ENCODE peak calls at places on chromosomes 4 and X, in nine cellular contexts. L is H1, I is upper lobe of left lung, P is SK-N-MC, X is stomach, K is GM12892, Y is GM23338, V is vagina, E is K562. R is an unnamed sample.

GRCh38 chr4:158895797-158896442 is 127.1 kb downstream of the FNIP2 start:
- DNase-seq in L (no peak), I (no peak), P (no peak), X (peak; percentile 31), K (no peak), Y (peak; percentile 61), V (no peak), E (no peak), R (no peak)

GRCh38 chr4:125049711-125050110 is 265.0 kb upstream of the FAT4 start:
- DNase-seq in L (no peak), I (no peak), P (no peak), X (no peak), K (no peak), Y (no peak), V (no peak), E (no peak), R (no peak)

GRCh38 chr4:168993724-168994510 is 16.1 kb downstream of the CBR4 start:
- DNase-seq in L (no peak), I (no peak), P (no peak), X (no peak), K (no peak), Y (no peak), V (no peak), E (no peak), R (no peak)

GRCh38 chr4:149887091-149887490 is 71.4 kb upstream of the IQCM start:
- DNase-seq in L (no peak), I (no peak), P (no peak), X (no peak), K (no peak), Y (no peak), V (no peak), E (no peak), R (no peak)

GRCh38 chr4:186020793-186021407 is 48.1 kb upstream of the TLR3 start:
- DNase-seq in L (no peak), I (no peak), P (no peak), X (no peak), K (no peak), Y (no peak), V (no peak), E (no peak), R (no peak)

GRCh38 chrX:115268421-115268820 is 21.1 kb upstream of the LUZP4 start:
- DNase-seq in L (no peak), I (no peak), P (no peak), X (no peak), K (no peak), Y (peak; percentile 57), V (no peak), E (peak; percentile 6), R (no peak)

GRCh38 chr4:24598025-24598424 is 13.7 kb upstream of the DHX15 start:
- DNase-seq in L (no peak), I (no peak), P (no peak), X (peak; percentile 72), K (no peak), Y (no peak), V (no peak), E (no peak), R (no peak)

GRCh38 chr4:102429553-102429952 is 71.6 kb upstream of the NFKB1 start:
- DNase-seq in L (no peak), I (no peak), P (no peak), X (no peak), K (no peak), Y (no peak), V (no peak), E (no peak), R (no peak)

GRCh38 chr4:123640271-123640670 is 243.7 kb downstream of the SPRY1 start:
- DNase-seq in L (no peak), I (no peak), P (no peak), X (no peak), K (no peak), Y (no peak), V (no peak), E (no peak), R (no peak)

GRCh38 chr4:72919464-72919863 is 150.1 kb downstream of the COX18 start:
- DNase-seq in L (no peak), I (no peak), P (no peak), X (no peak), K (no peak), Y (no peak), V (no peak), E (no peak), R (no peak)

GRCh38 chr4:112509243-112510190 is 6.5 kb downstream of the NEUROG2 start:
- DNase-seq in L (peak; percentile 66), I (peak; percentile 66), P (no peak), X (no peak), K (no peak), Y (peak; percentile 59), V (no peak), E (no peak), R (no peak)
- TF ChIP-seq POLR2AphosphoS5 in L (no peak), I (no peak), P (no peak), X (no peak), K (no peak), Y (no peak), V (no peak), E (no peak), R (no peak)

GRCh38 chr4:1720163-1720983 is 750 bp downstream of the TMEM129 start:
- DNase-seq in L (peak; percentile 69), I (peak; percentile 93), P (no peak), X (peak; percentile 58), K (no peak), Y (peak; percentile 54), V (no peak), E (peak; percentile 60), R (peak; percentile 95)
- TF ChIP-seq POLR2AphosphoS5 in L (no peak), I (peak; percentile 51), P (no peak), X (peak; percentile 53), K (peak; percentile 67), Y (peak; percentile 65), V (no peak), E (no peak), R (peak; percentile 73)

DNA sequence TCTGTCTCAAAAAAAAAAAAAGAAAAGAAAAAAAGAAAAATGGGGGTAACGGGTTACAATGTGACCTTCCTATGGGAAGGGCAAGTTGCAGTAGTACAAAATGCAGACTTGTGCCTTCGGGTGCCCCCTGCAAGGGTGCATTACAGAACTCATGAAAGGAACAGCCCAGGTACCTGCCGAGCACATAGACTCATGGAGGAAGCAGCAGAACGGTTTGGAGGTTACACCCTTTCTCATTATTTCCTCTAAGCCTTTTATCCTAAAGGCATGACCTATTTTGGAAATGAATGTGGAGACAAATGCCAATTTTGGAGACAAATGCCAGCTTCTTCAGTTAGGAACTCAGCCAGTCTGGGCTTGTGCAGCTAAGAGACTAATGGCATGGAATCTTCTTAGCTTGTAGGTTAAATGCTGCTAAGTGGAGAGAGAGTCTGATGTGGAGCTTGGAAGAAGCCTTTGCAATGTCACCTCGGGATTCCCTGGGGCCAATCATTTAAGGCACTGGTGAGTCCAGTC is 44.1 kb upstream of the PRKX start:
- DNase-seq in L (no peak), I (no peak), P (no peak), X (no peak), K (no peak), Y (no peak), V (no peak), E (no peak), R (no peak)
- TF ChIP-seq POLR2AphosphoS5 in L (no peak), I (no peak), P (no peak), X (no peak), K (no peak), Y (no peak), V (peak; percentile 41), E (no peak), R (no peak)

GRCh38 chr4:113976937-113977855 is 2.3 kb downstream of the ARSJ start:
- DNase-seq in L (no peak), I (no peak), P (no peak), X (no peak), K (no peak), Y (no peak), V (no peak), E (no peak), R (no peak)
- TF ChIP-seq POLR2AphosphoS5 in L (no peak), I (no peak), P (no peak), X (no peak), K (no peak), Y (no peak), V (no peak), E (no peak), R (no peak)

GRCh38 chrX:20265221-20265725 is 1.4 kb downstream of the RPS6KA3 start:
- DNase-seq in L (peak; percentile 43), I (peak; percentile 83), P (no peak), X (peak; percentile 48), K (peak; percentile 5), Y (peak; percentile 52), V (peak; percentile 88), E (peak; percentile 52), R (peak; percentile 80)
- TF ChIP-seq POLR2AphosphoS5 in L (peak; percentile 29), I (peak; percentile 67), P (no peak), X (peak; percentile 70), K (peak; percentile 66), Y (no peak), V (no peak), E (peak; percentile 77), R (peak; percentile 77)

DNA sequence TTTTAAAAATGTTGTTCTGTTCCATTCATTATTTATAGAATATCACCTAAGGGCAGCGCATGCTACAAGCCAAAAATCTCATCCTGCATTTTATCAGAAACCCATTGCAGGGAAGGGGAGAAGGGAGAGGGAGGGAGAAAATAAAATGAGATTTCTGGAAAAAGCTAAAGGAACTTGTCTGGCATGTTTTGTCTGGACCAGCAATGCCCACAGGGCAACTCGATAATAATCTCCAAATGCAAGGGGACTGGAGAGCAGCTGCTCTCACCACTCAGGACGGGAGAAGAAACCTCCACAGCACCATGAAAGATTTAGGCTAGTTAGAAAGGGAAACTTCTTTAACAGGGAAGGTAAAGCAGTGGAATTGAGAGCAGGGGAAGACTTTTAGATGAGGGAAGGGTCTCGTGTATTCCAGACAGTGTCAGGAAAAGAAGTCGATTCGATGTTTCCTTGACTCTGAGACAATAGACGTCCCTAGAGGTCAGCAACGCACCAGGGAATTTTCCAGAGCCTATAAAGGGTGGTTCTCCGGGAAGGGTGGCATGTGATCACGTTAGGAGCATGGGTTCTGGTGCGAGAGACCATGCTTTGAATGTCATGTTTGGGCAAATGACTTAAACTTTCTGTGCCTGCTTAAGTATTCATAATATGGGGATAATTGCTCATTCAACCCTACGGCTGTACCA is 132.2 kb upstream of the NDP start:
- DNase-seq in L (peak; percentile 41), I (no peak), P (no peak), X (no peak), K (no peak), Y (peak; percentile 49), V (no peak), E (no peak), R (no peak)
- TF ChIP-seq POLR2AphosphoS5 in L (no peak), I (no peak), P (no peak), X (no peak), K (no peak), Y (no peak), V (no peak), E (no peak), R (no peak)

R was measured in spleen.